ENCODE peak calls at places on chromosomes 2 and 18, in eight cellular contexts. T is AG04449; C is T-helper 9 cell; A is amygdala; F is activated CD4-positive, alpha-beta T cell treated with anti-CD3 and anti-CD28 coated beads, Interleukin-2, amount 50 U/mL, for 48 hours; E is caudate nucleus; I is GM03348; H is CD8-positive, alpha-beta T cell. K is an unnamed sample.

GRCh38 chr2:17934721-17935120 is 56.3 kb downstream of the KCNS3 start:
- DNase-seq in C (no peak), H (no peak), T (peak), I (peak), E (no peak), A (no peak), F (no peak), K (no peak)

GRCh38 chr2:191245869-191246531 is 796 bp downstream of the MYO1B start:
- DNase-seq in I (peak), T (no peak), H (no peak), F (peak), E (no peak), A (no peak), C (peak), K (peak)

GRCh38 chr2:100986157-100986556 is 15.9 kb upstream of the RPL31 start:
- DNase-seq in I (no peak), A (no peak), T (no peak), C (no peak), F (no peak), E (no peak), H (no peak), K (no peak)

GRCh38 chr18:11981633-11982366 is 493 bp downstream of the IMPA2 start:
- DNase-seq in T (no peak), C (no peak), H (no peak), A (no peak), I (peak), E (no peak), F (peak), K (no peak)

GRCh38 chr2:230906471-230907230 is 18.4 kb downstream of the GPR55 start:
- DNase-seq in C (no peak), I (no peak), A (no peak), E (no peak), F (peak), H (no peak), T (no peak), K (no peak)

GRCh38 chr2:206921507-206921906 is 17.8 kb upstream of the CPO start:
- DNase-seq in C (no peak), E (no peak), A (no peak), F (no peak), T (no peak), I (no peak), H (no peak), K (no peak)

GRCh38 chr2:45691152-45691551 is 39.7 kb downstream of the PRKCE start:
- DNase-seq in A (no peak), F (no peak), E (no peak), I (no peak), C (no peak), H (no peak), T (no peak), K (no peak)

GRCh38 chr2:169184074-169184473 is 114.7 kb downstream of the DHRS9 start:
- DNase-seq in C (no peak), A (no peak), E (no peak), H (no peak), F (no peak), T (no peak), I (no peak), K (no peak)

GRCh38 chr2:177429688-177430325 is 37.2 kb downstream of the AGPS start:
- DNase-seq in C (no peak), I (peak), A (no peak), H (no peak), T (peak), F (no peak), E (no peak), K (no peak)

GRCh38 chr2:11658208-11658607 is 11.8 kb downstream of the NTSR2 start:
- DNase-seq in I (no peak), E (no peak), H (no peak), A (no peak), F (no peak), T (no peak), C (no peak), K (no peak)

GRCh38 chr2:121149384-121149783 is 135.6 kb downstream of the TFCP2L1 start:
- DNase-seq in A (no peak), T (no peak), H (no peak), E (no peak), C (no peak), F (no peak), I (no peak), K (no peak)

GRCh38 chr2:9658972-9659371 is 28.2 kb upstream of the YWHAQ start:
- DNase-seq in I (no peak), A (no peak), F (no peak), H (no peak), T (no peak), C (no peak), E (no peak), K (no peak)

GRCh38 chr2:55590810-55591440 is 26.5 kb downstream of the PPP4R3B start:
- DNase-seq in T (peak), I (peak), E (no peak), F (no peak), A (no peak), H (no peak), C (no peak), K (no peak)

GRCh38 chr2:158144914-158145625 is 43.4 kb downstream of the UPP2 start:
- DNase-seq in I (no peak), E (no peak), H (no peak), C (no peak), T (no peak), F (no peak), A (no peak), K (no peak)

GRCh38 chr2:239942090-239942489 is 83.1 kb downstream of the NDUFA10 start:
- DNase-seq in I (no peak), H (no peak), E (no peak), F (no peak), A (no peak), C (no peak), T (no peak), K (no peak)

GRCh38 chr18:10290244-10291240 is 163.9 kb upstream of the APCDD1 start:
- DNase-seq in A (no peak), F (no peak), T (no peak), H (no peak), I (no peak), C (no peak), E (no peak), K (no peak)

GRCh38 chr2:19861771-19862170 is 40.0 kb downstream of the TTC32 start:
- DNase-seq in E (no peak), I (peak), F (no peak), A (no peak), C (no peak), T (no peak), H (no peak), K (no peak)

GRCh38 chr2:66849128-66849527 is 414.2 kb downstream of the MEIS1 start:
- DNase-seq in F (no peak), A (no peak), H (no peak), E (no peak), C (no peak), T (no peak), I (no peak), K (no peak)

GRCh38 chr2:27249077-27249890 is 13.6 kb downstream of the SLC30A3 start:
- DNase-seq in I (no peak), E (no peak), T (no peak), F (no peak), C (no peak), H (no peak), A (no peak), K (no peak)

GRCh38 chr2:104378853-104379374 is 475.0 kb upstream of the POU3F3 start:
- DNase-seq in H (no peak), C (no peak), T (no peak), A (peak), E (no peak), I (no peak), F (peak), K (peak)

GRCh38 chr18:40531061-40531460 is 1424.0 kb upstream of the PIK3C3 start:
- DNase-seq in T (no peak), H (no peak), A (no peak), F (no peak), I (no peak), C (no peak), E (no peak), K (no peak)

GRCh38 chr2:36137612-36138011 is 218.0 kb upstream of the CRIM1 start:
- DNase-seq in F (no peak), I (no peak), C (no peak), H (no peak), A (no peak), T (no peak), E (no peak), K (no peak)

GRCh38 chr18:35852786-35853185 is 119.7 kb upstream of the RMP24 start:
- DNase-seq in F (no peak), A (no peak), C (no peak), H (no peak), T (no peak), E (no peak), I (no peak), K (no peak)

GRCh38 chr2:236592821-236593220 is 23.2 kb downstream of the ACKR3 start:
- DNase-seq in E (no peak), F (no peak), A (no peak), I (no peak), C (no peak), H (no peak), T (no peak), K (no peak)

GRCh38 chr2:137928547-137929503 is 35.4 kb upstream of the HNMT start:
- DNase-seq in T (no peak), A (no peak), E (no peak), I (peak), F (no peak), H (no peak), C (no peak), K (no peak)

GRCh38 chr18:54240629-54241107 is 16.2 kb upstream of the MBD2 start:
- DNase-seq in F (no peak), E (no peak), I (no peak), A (no peak), T (no peak), C (no peak), H (no peak), K (no peak)

GRCh38 chr18:24913507-24914147 is 438.3 kb downstream of the ZNF521 start:
- DNase-seq in H (no peak), C (no peak), F (no peak), T (no peak), A (no peak), I (peak), E (no peak), K (no peak)

GRCh38 chr2:14633451-14634211 is 1.1 kb downstream of the LRATD1 start:
- DNase-seq in H (no peak), T (no peak), E (no peak), C (no peak), I (peak), A (no peak), F (peak), K (peak)

K was measured in 8988T.